ENCODE peak calls at places on chromosomes 11 and 22, in six cellular contexts. P, J, D, X, N and G are unnamed samples.
A peak's percentile ranks its signal among the peaks of the same experiment; 100 is the strongest.

GRCh38 chr11:94504689-94505293 is 7.5 kb upstream of the C11orf97 start:
- DNase-seq in P (peak; percentile 64), J (no peak), D (peak; percentile 15), X (peak; percentile 40), N (peak; percentile 59), G (peak; percentile 53)

GRCh38 chr22:21055564-21055834 is 9.8 kb downstream of the LRRC74B start:
- DNase-seq in P (no peak), J (no peak), D (no peak), X (no peak), N (no peak), G (no peak)

GRCh38 chr22:39567135-39567946 is 3.2 kb upstream of the CACNA1I start:
- DNase-seq in P (no peak), J (no peak), D (no peak), X (no peak), N (no peak), G (no peak)

GRCh38 chr22:46213052-46213451 is 37.0 kb downstream of the CDPF1 start:
- DNase-seq in P (no peak), J (no peak), D (no peak), X (no peak), N (no peak), G (no peak)

GRCh38 chr11:126188332-126189108 is 22.9 kb downstream of the RPUSD4 start:
- DNase-seq in P (no peak), J (no peak), D (no peak), X (no peak), N (no peak), G (no peak)

GRCh38 chr22:36532466-36532865 is 3.5 kb upstream of the EIF3D start:
- DNase-seq in P (no peak), J (no peak), D (no peak), X (no peak), N (no peak), G (no peak)

GRCh38 chr22:46833228-46833627 is 70.8 kb downstream of the TBC1D22A start:
- DNase-seq in P (peak; percentile 3), J (no peak), D (no peak), X (peak; percentile 59), N (no peak), G (no peak)

GRCh38 chr11:114307524-114308203 is 11.5 kb downstream of the NNMT start:
- DNase-seq in P (no peak), J (peak; percentile 71), D (peak; percentile 85), X (no peak), N (peak; percentile 96), G (peak; percentile 38)

GRCh38 chr11:23932485-23932898 is 564.4 kb upstream of the LUZP2 start:
- DNase-seq in P (no peak), J (no peak), D (no peak), X (no peak), N (no peak), G (no peak)

GRCh38 chr11:76048763-76049162 is 157.5 kb downstream of the WNT11 start:
- DNase-seq in P (peak; percentile 18), J (no peak), D (no peak), X (no peak), N (no peak), G (no peak)

GRCh38 chr11:127056338-127056971 is 55.9 kb upstream of the KIRREL3 start:
- DNase-seq in P (peak; percentile 30), J (no peak), D (no peak), X (no peak), N (no peak), G (no peak)

GRCh38 chr11:25970726-25971508 is 361.0 kb upstream of the ANO3 start:
- DNase-seq in P (peak; percentile 37), J (no peak), D (no peak), X (no peak), N (no peak), G (no peak)

GRCh38 chr22:37501610-37502341 is 15.6 kb upstream of the MFNG start:
- DNase-seq in P (peak; percentile 45), J (peak; percentile 89), D (peak; percentile 49), X (no peak), N (peak; percentile 81), G (no peak)

GRCh38 chr11:15213471-15214231 is 98.9 kb downstream of the INSC start:
- DNase-seq in P (no peak), J (no peak), D (no peak), X (no peak), N (no peak), G (no peak)

GRCh38 chr22:30650508-30651116 is 15.0 kb downstream of the SLC35E4 start:
- DNase-seq in P (no peak), J (no peak), D (no peak), X (no peak), N (no peak), G (no peak)

GRCh38 chr11:35598254-35599125 is 19.8 kb upstream of the FJX1 start:
- DNase-seq in P (no peak), J (no peak), D (no peak), X (no peak), N (no peak), G (no peak)

GRCh38 chr22:23147632-23148387 is 2.5 kb downstream of the RAB36 start:
- DNase-seq in P (no peak), J (no peak), D (no peak), X (no peak), N (peak; percentile 31), G (peak; percentile 23)